ENCODE peak calls at places on chromosomes 4 and X, in eight cellular contexts. I, Q, O, W, G, Z, V and A are unnamed samples.

GRCh38 chr4:14908635-14909034 is 93.6 kb upstream of the CPEB2 start:
- DNase-seq in I (peak), Q (no peak), O (no peak), W (no peak), G (no peak), Z (no peak), V (no peak), A (no peak)

GRCh38 chrX:106670631-106671030 is 55.9 kb upstream of the RNF128 start:
- DNase-seq in I (no peak), Q (no peak), O (no peak), W (no peak), G (no peak), Z (no peak), V (no peak), A (no peak)

GRCh38 chr4:147408189-147408588 is 72.7 kb upstream of the EDNRA start:
- DNase-seq in I (no peak), Q (no peak), O (no peak), W (no peak), G (no peak), Z (no peak), V (no peak), A (no peak)

GRCh38 chrX:149962859-149963757 is 24.8 kb upstream of the EOLA2 start:
- DNase-seq in I (peak), Q (no peak), O (peak), W (peak), G (no peak), Z (no peak), V (peak), A (peak)

GRCh38 chr4:6272863-6273660 is 3.4 kb downstream of the WFS1 start:
- DNase-seq in I (peak), Q (no peak), O (no peak), W (no peak), G (no peak), Z (no peak), V (no peak), A (no peak)

GRCh38 chr4:114400531-114400930 is 198.1 kb upstream of the UGT8 start:
- DNase-seq in I (no peak), Q (no peak), O (no peak), W (no peak), G (no peak), Z (no peak), V (no peak), A (no peak)

GRCh38 chr4:156377036-156377700 is 423.5 kb upstream of the CTSO start:
- DNase-seq in I (peak), Q (no peak), O (no peak), W (no peak), G (no peak), Z (no peak), V (no peak), A (no peak)

GRCh38 chr4:144699565-144699964 is 53.6 kb downstream of the HHIP start:
- DNase-seq in I (no peak), Q (no peak), O (no peak), W (no peak), G (no peak), Z (peak), V (no peak), A (no peak)

GRCh38 chr4:132097046-132097445 is 1052.0 kb upstream of the PCDH10 start:
- DNase-seq in I (no peak), Q (no peak), O (peak), W (no peak), G (no peak), Z (no peak), V (no peak), A (no peak)

GRCh38 chr4:54090804-54091623 is 8.9 kb upstream of the GSX2 start:
- DNase-seq in I (peak), Q (peak), O (no peak), W (peak), G (no peak), Z (no peak), V (no peak), A (peak)

GRCh38 chr4:6228158-6229067 is 28.1 kb upstream of the JAKMIP1 start:
- DNase-seq in I (no peak), Q (peak), O (no peak), W (no peak), G (no peak), Z (no peak), V (no peak), A (peak)

GRCh38 chr4:47222276-47222675 is 190.9 kb downstream of the GABRB1 start:
- DNase-seq in I (peak), Q (no peak), O (no peak), W (no peak), G (no peak), Z (no peak), V (no peak), A (no peak)

GRCh38 chr4:27791640-27792039 is 931.0 kb downstream of the STIM2 start:
- DNase-seq in I (peak), Q (no peak), O (no peak), W (no peak), G (no peak), Z (no peak), V (no peak), A (no peak)

GRCh38 chrX:49166914-49167739 is 4.6 kb downstream of the MAGIX start:
- DNase-seq in I (peak), Q (peak), O (no peak), W (peak), G (peak), Z (no peak), V (peak), A (peak)

GRCh38 chrX:122866527-122866926 is 317.6 kb upstream of the GRIA3 start:
- DNase-seq in I (peak), Q (no peak), O (no peak), W (no peak), G (no peak), Z (peak), V (no peak), A (no peak)

GRCh38 chr4:147727476-147728028 is 4.3 kb upstream of the ARHGAP10 start:
- DNase-seq in I (no peak), Q (no peak), O (no peak), W (no peak), G (no peak), Z (no peak), V (no peak), A (no peak)

GRCh38 chr4:31088600-31089230 is 368.5 kb downstream of the PCDH7 start:
- DNase-seq in I (peak), Q (no peak), O (no peak), W (no peak), G (no peak), Z (peak), V (no peak), A (no peak)

GRCh38 chrX:18956322-18957032 is 27.4 kb downstream of the PHKA2 start:
- DNase-seq in I (no peak), Q (no peak), O (no peak), W (peak), G (no peak), Z (no peak), V (no peak), A (no peak)

GRCh38 chr4:148664636-148665035 is 222.4 kb upstream of the NR3C2 start:
- DNase-seq in I (no peak), Q (no peak), O (no peak), W (no peak), G (no peak), Z (no peak), V (no peak), A (no peak)

GRCh38 chrX:33339219-33339618 is 127.9 kb upstream of the DMD start:
- DNase-seq in I (no peak), Q (no peak), O (no peak), W (no peak), G (no peak), Z (no peak), V (no peak), A (no peak)

GRCh38 chr4:85823295-85823694 is 348.3 kb downstream of the ARHGAP24 start:
- DNase-seq in I (no peak), Q (no peak), O (no peak), W (no peak), G (no peak), Z (no peak), V (no peak), A (no peak)

GRCh38 chrX:73262991-73263390 is 48.3 kb upstream of the NAP1L2 start:
- DNase-seq in I (no peak), Q (no peak), O (peak), W (peak), G (no peak), Z (no peak), V (no peak), A (no peak)

GRCh38 chr4:136650541-136651277 is 881.6 kb downstream of the PCDH18 start:
- DNase-seq in I (peak), Q (no peak), O (no peak), W (no peak), G (no peak), Z (no peak), V (no peak), A (no peak)

GRCh38 chr4:144645102-144645469 is 870 bp upstream of the HHIP start:
- DNase-seq in I (no peak), Q (peak), O (no peak), W (no peak), G (no peak), Z (no peak), V (no peak), A (no peak)

GRCh38 chr4:76028242-76028859 is 5.1 kb upstream of the CXCL10 start:
- DNase-seq in I (no peak), Q (no peak), O (no peak), W (peak), G (no peak), Z (peak), V (no peak), A (no peak)

GRCh38 chrX:32455704-32456103 is 755.6 kb downstream of the DMD start:
- DNase-seq in I (no peak), Q (no peak), O (no peak), W (no peak), G (no peak), Z (no peak), V (no peak), A (no peak)

GRCh38 chrX:43971966-43972961 is 926 bp downstream of the NDP start:
- DNase-seq in I (no peak), Q (no peak), O (peak), W (no peak), G (no peak), Z (no peak), V (no peak), A (no peak)

GRCh38 chr4:80184791-80185756 is 12.2 kb upstream of the PRDM8 start:
- DNase-seq in I (peak), Q (no peak), O (no peak), W (no peak), G (no peak), Z (no peak), V (peak), A (no peak)

GRCh38 chr4:13849778-13850177 is 222.3 kb upstream of the BOD1L1 start:
- DNase-seq in I (peak), Q (no peak), O (no peak), W (no peak), G (no peak), Z (peak), V (no peak), A (no peak)

GRCh38 chrX:107849747-107850478 is 24.2 kb downstream of the MID2 start:
- DNase-seq in I (peak), Q (no peak), O (peak), W (peak), G (no peak), Z (peak), V (no peak), A (no peak)